ENCODE peak calls at places on chromosomes 12 and 14, in six cellular contexts. Q, Z, W, T, O and A are unnamed samples.

GRCh38 chr12:75933136-75933535 is 98.4 kb downstream of the PHLDA1 start:
- DNase-seq in O (no peak), T (no peak), Z (no peak), W (no peak), Q (no peak), A (no peak)

GRCh38 chr12:6029401-6029800 is 84.3 kb upstream of the ANO2 start:
- DNase-seq in O (no peak), W (no peak), T (no peak), Q (no peak), Z (no peak), A (no peak)

GRCh38 chr12:1830981-1831930 is 10.9 kb downstream of the LRTM2 start:
- DNase-seq in Q (peak), O (peak), T (peak), Z (peak), W (peak), A (peak)

GRCh38 chr12:31019561-31020308 is 53.9 kb upstream of the DDX11 start:
- DNase-seq in Q (no peak), T (no peak), O (no peak), Z (peak), W (no peak), A (peak)

GRCh38 chr12:113278141-113278540 is 56.8 kb downstream of the SLC8B1 start:
- DNase-seq in T (no peak), Z (no peak), O (no peak), Q (no peak), W (no peak), A (no peak)

GRCh38 chr12:87196329-87196728 is 832.9 kb downstream of the C12orf50 start:
- DNase-seq in W (no peak), Q (no peak), T (no peak), O (no peak), Z (no peak), A (no peak)

GRCh38 chr12:108730337-108731104 is 797 bp downstream of the CORO1C start:
- DNase-seq in O (peak), Z (peak), Q (peak), W (peak), T (peak), A (peak)

GRCh38 chr12:117494833-117495714 is 133.6 kb upstream of the NOS1 start:
- DNase-seq in O (no peak), Z (peak), Q (peak), W (no peak), T (no peak), A (no peak)

GRCh38 chr12:3869860-3870259 is 3.3 kb downstream of the PARP11 start:
- DNase-seq in Z (no peak), O (no peak), W (no peak), Q (no peak), T (no peak), A (no peak)

GRCh38 chr12:4645023-4645422 is 3.8 kb downstream of the AKAP3 start:
- DNase-seq in O (no peak), T (no peak), W (no peak), Q (no peak), Z (no peak), A (no peak)

GRCh38 chr12:3992945-3993344 is 119.7 kb upstream of the PARP11 start:
- DNase-seq in W (no peak), O (no peak), Q (no peak), Z (no peak), T (no peak), A (no peak)

GRCh38 chr14:52835122-52835903 is 43.9 kb upstream of the GNPNAT1 start:
- DNase-seq in O (no peak), W (peak), Z (no peak), T (no peak), Q (no peak), A (no peak)

GRCh38 chr12:41473441-41473840 is 285.3 kb downstream of the PDZRN4 start:
- DNase-seq in O (peak), Q (no peak), Z (no peak), T (no peak), W (no peak), A (no peak)

GRCh38 chr12:132173135-132174014 is 29.1 kb downstream of the NOC4L start:
- DNase-seq in O (no peak), Q (no peak), W (no peak), T (no peak), Z (no peak), A (no peak)

GRCh38 chr14:49314756-49315155 is 271.4 kb downstream of the RPS29 start:
- DNase-seq in Q (no peak), W (no peak), O (no peak), Z (no peak), T (no peak), A (no peak)

GRCh38 chr14:61280526-61281185 is 482 bp downstream of the TMEM30B start:
- DNase-seq in T (peak), O (peak), W (peak), Q (peak), Z (peak), A (peak)
- TF ChIP-seq CTCF in T (no peak), O (peak), W (peak), Q (peak), Z (peak), A (peak)

DNA sequence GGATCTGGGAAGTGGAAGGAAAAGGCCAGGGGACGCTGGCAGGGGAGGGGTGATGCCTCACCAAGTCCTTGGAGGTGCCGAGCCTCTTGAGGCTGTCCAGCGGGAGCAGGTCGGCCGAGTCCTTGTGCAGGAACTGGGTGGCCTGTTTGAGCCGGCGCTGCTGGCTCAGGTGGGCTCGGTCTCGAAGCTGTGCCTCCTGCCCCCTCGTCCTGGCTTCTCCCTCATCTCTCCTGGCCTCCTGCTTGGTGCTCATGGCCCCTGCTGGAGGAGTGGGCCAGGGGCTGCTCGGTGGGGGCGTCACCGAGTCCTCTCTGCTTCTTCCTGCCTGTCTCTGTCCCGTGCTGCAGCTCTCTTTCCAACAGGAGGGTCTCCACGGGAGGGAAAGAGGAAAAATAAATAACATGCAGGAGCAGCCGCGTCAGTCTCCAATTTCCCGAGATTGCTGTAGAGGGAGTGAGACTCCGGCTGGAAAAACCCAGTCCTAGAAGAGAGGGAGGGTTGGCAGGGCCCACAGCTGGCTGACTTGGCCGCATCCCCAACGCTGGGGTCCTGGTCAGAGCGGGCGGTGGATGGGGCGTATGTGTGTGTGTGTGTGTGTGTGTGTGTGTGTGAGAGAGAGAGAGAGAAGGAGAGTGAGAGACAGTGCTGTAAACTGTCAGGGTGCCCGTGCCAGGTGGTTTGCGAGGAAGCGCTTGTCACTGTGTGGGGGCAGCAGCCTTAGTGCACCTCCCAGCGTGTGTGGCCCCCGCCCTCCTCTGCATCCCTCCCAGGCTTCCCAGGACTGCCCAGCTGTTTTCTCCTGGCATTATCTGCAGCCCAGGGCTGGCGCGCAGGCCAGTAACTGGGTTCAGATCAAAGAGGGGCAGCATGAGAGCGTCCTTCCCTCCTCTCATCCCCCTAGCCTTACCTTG is at the start of gene NRIP2:
- DNase-seq in O (peak), W (no peak), Z (no peak), T (peak), Q (no peak), A (no peak)
- TF ChIP-seq CTCF in O (no peak), W (no peak), Z (no peak), T (no peak), Q (no peak), A (no peak)

GRCh38 chr14:34059925-34060746 is 109.3 kb upstream of the EGLN3 start:
- DNase-seq in O (peak), Z (peak), T (peak), Q (peak), W (peak), A (peak)
- TF ChIP-seq CTCF in O (no peak), Z (peak), T (peak), Q (no peak), W (no peak), A (peak)

DNA sequence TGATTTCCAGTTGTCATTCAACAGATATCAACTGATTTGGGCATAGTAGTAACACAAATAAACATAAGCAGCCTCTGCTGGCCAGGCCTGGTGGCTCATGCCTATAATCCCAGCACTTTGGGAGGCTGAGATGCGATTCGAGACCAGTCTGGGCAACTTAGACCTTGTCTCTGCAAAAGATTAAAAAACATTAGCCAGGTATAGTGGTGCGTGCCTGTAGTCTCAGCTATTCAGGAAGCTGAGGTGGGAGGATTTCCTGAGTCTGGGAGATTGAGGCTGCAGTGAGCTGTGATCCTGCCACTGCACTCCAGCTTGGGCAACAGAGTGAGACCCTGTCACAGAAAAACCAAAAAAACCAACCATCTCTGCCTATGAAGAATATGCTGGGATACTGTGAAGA is 7.1 kb downstream of the METAP2 start:
- DNase-seq in Q (no peak), Z (no peak), O (no peak), T (no peak), W (no peak), A (no peak)
- TF ChIP-seq CTCF in Q (no peak), Z (no peak), O (no peak), T (no peak), W (no peak), A (peak)

DNA sequence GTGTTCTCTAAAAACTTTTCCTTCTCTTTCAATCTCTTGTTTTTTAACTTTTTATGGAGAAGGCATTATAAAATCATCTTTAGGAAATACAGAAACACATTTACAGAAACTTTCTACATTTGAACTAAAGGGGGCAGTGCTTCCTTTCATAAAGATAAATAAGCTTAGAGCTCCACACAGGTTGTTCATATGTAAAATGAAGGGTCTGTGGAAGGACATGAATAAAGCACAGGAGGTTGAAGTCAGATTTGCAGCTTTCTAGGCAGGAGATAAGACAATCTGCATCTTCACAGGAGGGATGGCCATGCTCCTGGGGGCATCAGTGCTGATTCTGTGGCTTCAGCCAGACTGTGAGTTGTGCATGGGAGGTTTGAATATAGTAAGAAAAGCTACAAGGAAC is 426.0 kb downstream of the DAD1 start:
- DNase-seq in O (no peak), W (no peak), T (no peak), Z (no peak), Q (no peak), A (no peak)
- TF ChIP-seq CTCF in O (no peak), W (no peak), T (no peak), Z (no peak), Q (no peak), A (peak)

DNA sequence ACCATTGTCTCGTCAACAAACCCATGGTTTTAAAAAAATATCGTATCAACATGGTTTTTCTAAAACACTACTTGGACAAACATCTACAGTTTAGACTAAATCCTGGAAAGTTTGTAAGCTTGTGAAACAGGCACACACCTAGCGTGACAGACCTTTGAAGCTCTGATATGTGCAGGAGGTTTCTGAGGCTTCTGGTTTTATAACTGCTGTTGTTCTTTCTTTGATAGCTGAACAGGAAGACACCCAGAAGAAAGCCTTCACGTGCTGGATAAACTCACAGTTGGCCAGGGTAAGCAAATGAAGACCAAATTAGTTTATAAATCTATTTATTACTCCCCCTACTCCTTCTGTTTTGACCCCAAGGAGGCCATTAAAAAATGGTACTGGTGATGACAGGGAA is 87.6 kb downstream of the SYNE2 start:
- DNase-seq in Z (no peak), W (no peak), O (no peak), Q (no peak), T (no peak), A (no peak)
- TF ChIP-seq CTCF in Z (no peak), W (no peak), O (no peak), Q (no peak), T (no peak), A (no peak)

GRCh38 chr12:92890601-92891106 is 38.4 kb downstream of the EEA1 start:
- DNase-seq in Z (no peak), Q (no peak), O (no peak), W (no peak), T (no peak), A (no peak)

GRCh38 chr12:92886131-92886530 is 43.0 kb downstream of the EEA1 start:
- DNase-seq in T (no peak), Q (no peak), W (no peak), O (peak), Z (no peak), A (no peak)
- TF ChIP-seq CTCF in T (no peak), Q (no peak), W (no peak), O (no peak), Z (no peak), A (no peak)

GRCh38 chr14:24138396-24139271 is 2.6 kb downstream of the PSME1 start:
- DNase-seq in T (no peak), W (no peak), Q (no peak), Z (no peak), O (no peak), A (no peak)

GRCh38 chr14:24144451-24144850 is 2.0 kb downstream of the PSME2 start:
- DNase-seq in T (no peak), W (no peak), O (no peak), Q (no peak), Z (no peak), A (no peak)

GRCh38 chr14:24143511-24143910 is 2.1 kb upstream of the EMC9 start:
- DNase-seq in Z (no peak), W (no peak), O (no peak), Q (no peak), T (no peak), A (no peak)

GRCh38 chr14:24139272-24139934 is 2.0 kb downstream of the EMC9 start:
- DNase-seq in Z (no peak), Q (no peak), T (no peak), O (no peak), W (no peak), A (no peak)

DNA sequence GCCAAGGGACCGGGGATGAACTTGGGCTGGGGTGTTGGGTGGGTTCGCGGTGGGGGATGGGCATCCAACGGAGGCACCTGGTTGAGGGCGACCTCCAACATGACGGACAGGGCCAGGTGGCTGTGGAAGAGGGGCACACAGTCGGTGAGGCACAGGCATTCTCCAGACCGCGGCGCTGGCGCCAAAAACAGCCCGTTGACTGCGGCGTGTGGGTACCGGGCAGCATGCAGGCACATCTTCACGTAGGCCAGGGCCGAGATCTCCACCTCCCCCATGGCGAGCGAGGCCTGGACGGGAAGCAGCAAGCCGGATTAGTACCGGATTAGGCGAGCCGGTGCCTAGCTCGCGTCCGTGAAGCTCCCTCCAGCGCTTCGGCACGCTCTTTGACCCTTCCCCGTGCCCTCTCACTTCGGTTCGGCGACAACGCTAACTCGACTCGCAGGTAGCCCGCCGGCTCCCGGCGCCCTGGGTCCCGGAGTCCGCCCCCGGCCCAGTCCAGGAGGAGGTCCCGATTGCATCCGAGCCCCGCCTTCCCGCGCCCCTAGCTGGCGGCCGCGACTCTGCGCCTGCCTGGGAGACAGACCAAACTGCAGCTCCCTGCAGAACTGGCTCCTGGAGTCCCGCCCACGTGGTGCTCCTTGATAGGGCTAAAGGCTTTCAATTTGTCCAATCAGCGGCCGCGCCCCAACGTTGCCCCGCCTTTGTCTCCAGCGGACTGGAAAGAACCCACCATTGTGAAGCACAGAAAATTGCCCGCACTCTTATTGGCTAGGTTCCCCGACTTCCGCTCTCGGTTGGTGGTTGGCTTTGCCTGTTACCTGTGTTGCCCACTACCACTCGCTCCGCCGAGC is at the start of gene EMC9:
- DNase-seq in Q (peak), O (peak), Z (peak), W (peak), T (peak), A (peak)
- TF ChIP-seq CTCF in Q (peak), O (peak), Z (peak), W (no peak), T (peak), A (peak)

GRCh38 chr12:96208801-96209534 is 14.8 kb downstream of the ELK3 start:
- DNase-seq in Z (no peak), W (no peak), O (no peak), T (no peak), Q (no peak), A (no peak)
- TF ChIP-seq CTCF in Z (no peak), W (no peak), O (no peak), T (no peak), Q (no peak), A (no peak)